ENCODE peak calls at places on chromosomes 5 and 9, in ten cellular contexts. Q is globus pallidus; H is T-helper 2 cell; W is SIG-M5; K is SW 1271; A is GM12892; C is fibroblast of gingiva; M is H54; N is stimulated activated CD8-positive, alpha-beta memory T cell treated with anti-CD3 and anti-CD28 coated beads, Interleukin-4, amount 100 ng/mL, for 4 hours; P is HepG2. E is an unnamed sample.

GRCh38 chr9:38707885-38708640 is 11.9 kb downstream of the FAM240B start:
- DNase-seq in Q (no peak), H (no peak), W (no peak), K (no peak), A (no peak), C (no peak), M (no peak), N (no peak), P (no peak), E (no peak)

GRCh38 chr9:130774183-130774582 is 60.9 kb upstream of the ABL1 start:
- DNase-seq in Q (no peak), H (no peak), W (no peak), K (no peak), A (no peak), C (no peak), M (no peak), N (no peak), P (no peak), E (no peak)

GRCh38 chr5:111280282-111280901 is 56.2 kb downstream of the CAMK4 start:
- DNase-seq in Q (peak), H (no peak), W (no peak), K (no peak), A (no peak), C (no peak), M (no peak), N (no peak), P (no peak), E (no peak)

GRCh38 chr5:111775224-111775623 is 18.2 kb upstream of the NREP start:
- DNase-seq in Q (no peak), H (no peak), W (peak), K (no peak), A (no peak), C (peak), M (no peak), N (no peak), P (no peak), E (no peak)

GRCh38 chr9:14346826-14347407 is 33.0 kb upstream of the NFIB start:
- DNase-seq in Q (peak), H (no peak), W (no peak), K (no peak), A (no peak), C (no peak), M (no peak), N (no peak), P (no peak), E (no peak)

GRCh38 chr5:39948867-39949468 is 524.2 kb upstream of the DAB2 start:
- DNase-seq in Q (peak), H (peak), W (peak), K (no peak), A (peak), C (peak), M (peak), N (peak), P (peak), E (peak)

GRCh38 chr5:170182461-170182860 is 50.3 kb upstream of the C5orf58 start:
- DNase-seq in Q (no peak), H (no peak), W (no peak), K (no peak), A (no peak), C (no peak), M (no peak), N (no peak), P (no peak), E (no peak)

GRCh38 chr5:33441241-33441844 is 578 bp downstream of the TARS1 start:
- DNase-seq in Q (peak), H (peak), W (peak), K (peak), A (no peak), C (peak), M (no peak), N (no peak), P (peak), E (peak)

GRCh38 chr5:175252234-175252805 is 191.7 kb downstream of the DRD1 start:
- DNase-seq in Q (no peak), H (no peak), W (no peak), K (peak), A (no peak), C (no peak), M (no peak), N (no peak), P (no peak), E (no peak)

GRCh38 chr9:93520523-93520922 is 55.9 kb upstream of the PHF2 start:
- DNase-seq in Q (no peak), H (no peak), W (no peak), K (no peak), A (no peak), C (peak), M (no peak), N (no peak), P (peak), E (no peak)

GRCh38 chr9:14780251-14780650 is 57.7 kb upstream of the CER1 start:
- DNase-seq in Q (no peak), H (no peak), W (no peak), K (no peak), A (no peak), C (no peak), M (no peak), N (no peak), P (no peak), E (no peak)

GRCh38 chr9:91101598-91102168 is 260.0 kb downstream of the AUH start:
- DNase-seq in Q (no peak), H (peak), W (no peak), K (no peak), A (no peak), C (no peak), M (no peak), N (peak), P (no peak), E (no peak)

GRCh38 chr9:114386361-114386885 is 1.4 kb downstream of the AKNA start:
- DNase-seq in Q (no peak), H (no peak), W (no peak), K (no peak), A (no peak), C (no peak), M (no peak), N (no peak), P (no peak), E (no peak)

GRCh38 chr9:131503626-131504465 is 1.1 kb downstream of the POMT1 start:
- DNase-seq in Q (no peak), H (peak), W (no peak), K (no peak), A (peak), C (no peak), M (no peak), N (peak), P (peak), E (no peak)

E was measured in COLO829.